ENCODE peak calls at places on chromosomes 13 and 19, in nine cellular contexts. G is hepatocyte; A is lower lobe of right lung; H is CD8-positive, alpha-beta memory T cell; N is PC-3; U is AG04450; Z is trophoblast cell; L is fibroblast of lung; D is esophagus squamous epithelium. F is an unnamed sample.

GRCh38 chr13:104314321-104314720 is 1248.1 kb upstream of the SLC10A2 start:
- DNase-seq in A (no peak), H (no peak), G (no peak), D (no peak), L (no peak), U (no peak), N (no peak), Z (no peak), F (no peak)

GRCh38 chr13:77952737-77953136 is 34.1 kb upstream of the EDNRB start:
- DNase-seq in U (no peak), D (no peak), A (no peak), H (no peak), Z (peak; percentile 42), N (no peak), L (no peak), G (no peak), F (no peak)

GRCh38 chr19:48918071-48918470 is 15.4 kb upstream of the DHDH start:
- DNase-seq in U (no peak), G (no peak), D (no peak), H (no peak), L (no peak), N (no peak), Z (no peak), A (no peak), F (no peak)

GRCh38 chr13:57630661-57631606 is 610 bp upstream of the PCDH17 start:
- DNase-seq in G (peak; percentile 35), D (no peak), A (no peak), Z (no peak), H (no peak), N (peak; percentile 14), U (no peak), L (peak; percentile 21), F (no peak)

GRCh38 chr13:59734393-59734792 is 429.3 kb downstream of the DIAPH3 start:
- DNase-seq in L (no peak), A (no peak), G (no peak), Z (no peak), H (no peak), D (no peak), U (no peak), N (no peak), F (no peak)

GRCh38 chr19:3358919-3359849 is 7.2 kb upstream of the NFIC start:
- DNase-seq in N (peak; percentile 42), D (no peak), H (peak; percentile 82), Z (no peak), A (peak; percentile 85), G (peak; percentile 62), U (no peak), L (peak; percentile 61), F (peak; percentile 65)

GRCh38 chr13:94232956-94233355 is 246.5 kb downstream of the DCT start:
- DNase-seq in U (no peak), A (no peak), G (no peak), Z (no peak), L (peak; percentile 33), N (no peak), D (no peak), H (no peak), F (no peak)

GRCh38 chr19:12777217-12778019 is 2.1 kb upstream of the HOOK2 start:
- DNase-seq in A (peak; percentile 86), Z (peak; percentile 73), H (peak; percentile 86), G (peak; percentile 91), U (no peak), L (peak; percentile 81), D (no peak), N (peak; percentile 89), F (peak; percentile 93)

GRCh38 chr13:100987993-100988392 is 313.4 kb upstream of the TMTC4 start:
- DNase-seq in Z (no peak), A (no peak), G (no peak), H (no peak), L (no peak), D (no peak), N (peak; percentile 27), U (peak; percentile 16), F (no peak)

GRCh38 chr19:45098521-45099464 is 5.8 kb downstream of the PPP1R37 start:
- DNase-seq in Z (no peak), A (no peak), G (no peak), H (no peak), U (no peak), N (no peak), D (no peak), L (peak; percentile 63), F (peak; percentile 55)

GRCh38 chr19:2087621-2088100 is 8.5 kb downstream of the MOB3A start:
- DNase-seq in A (no peak), H (peak; percentile 64), L (no peak), G (no peak), D (no peak), U (no peak), Z (peak; percentile 19), N (no peak), F (no peak)

GRCh38 chr19:45117666-45118065 is 24.7 kb downstream of the PPP1R37 start:
- DNase-seq in D (no peak), U (no peak), H (no peak), A (no peak), L (no peak), N (no peak), Z (no peak), G (no peak), F (no peak)

DNA sequence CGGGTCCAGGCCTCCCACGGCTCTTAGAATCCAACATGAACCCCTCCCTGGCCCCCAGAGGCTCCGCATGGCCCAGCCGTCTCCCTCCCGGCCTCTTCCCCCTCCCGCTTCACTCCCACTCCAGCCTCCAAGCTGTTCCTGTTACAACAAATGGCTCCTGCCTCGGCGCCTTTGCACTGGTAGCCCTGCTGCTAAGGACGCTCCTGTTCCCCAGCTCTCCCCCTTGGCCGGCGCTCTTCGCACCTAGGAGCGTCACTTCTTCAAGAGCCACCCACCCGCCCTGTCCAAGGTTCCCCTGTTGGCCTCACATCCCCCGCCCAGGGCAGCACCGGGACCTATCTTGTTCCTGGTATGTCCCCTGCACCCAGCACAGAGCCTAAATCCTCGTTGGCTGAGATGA is 9.4 kb downstream of the CCDC124 start:
- DNase-seq in N (no peak), U (no peak), A (no peak), L (no peak), H (no peak), D (no peak), G (no peak), Z (no peak), F (no peak)
- H3K4me3 ChIP-seq in N (no peak overlapping the region), U (no peak overlapping the region), A (no peak overlapping the region), L (no peak overlapping the region), H (no peak overlapping the region), D (no peak overlapping the region), G (no peak overlapping the region), Z (no peak overlapping the region), F (no peak overlapping the region)

DNA sequence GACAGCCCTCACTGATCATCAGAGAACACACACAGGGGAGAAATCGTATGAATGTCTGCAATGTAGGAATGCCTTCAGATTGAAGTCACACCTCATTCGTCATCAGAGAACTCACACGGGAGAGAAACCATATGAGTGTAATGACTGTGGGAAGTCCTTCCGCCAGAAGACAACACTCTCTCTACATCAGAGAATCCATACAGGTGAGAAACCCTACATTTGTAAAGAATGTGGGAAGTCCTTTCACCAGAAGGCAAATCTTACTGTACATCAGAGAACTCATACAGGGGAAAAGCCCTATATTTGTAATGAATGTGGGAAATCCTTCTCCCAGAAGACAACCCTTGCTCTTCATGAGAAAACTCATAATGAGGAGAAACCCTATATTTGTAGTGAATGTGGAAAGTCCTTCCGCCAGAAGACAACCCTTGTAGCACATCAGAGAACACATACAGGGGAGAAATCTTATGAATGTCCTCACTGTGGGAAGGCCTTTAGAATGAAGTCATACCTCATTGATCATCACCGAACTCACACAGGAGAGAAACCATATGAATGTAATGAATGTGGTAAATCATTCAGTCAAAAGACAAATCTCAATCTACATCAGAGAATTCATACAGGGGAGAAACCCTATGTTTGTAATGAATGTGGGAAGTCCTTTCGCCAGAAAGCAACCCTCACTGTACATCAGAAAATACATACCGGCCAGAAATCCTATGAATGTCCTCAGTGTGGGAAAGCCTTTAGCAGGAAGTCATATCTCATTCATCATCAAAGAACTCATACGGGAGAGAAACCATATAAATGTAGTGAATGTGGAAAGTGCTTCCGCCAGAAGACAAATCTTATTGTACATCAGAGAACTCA is 32.5 kb downstream of the ZNF567 start:
- DNase-seq in G (no peak), N (no peak), U (no peak), A (no peak), D (no peak), L (peak; percentile 21), H (no peak), Z (no peak), F (no peak)
- H3K9me3 ChIP-seq in G (peaks cover 79% of the 10 kb centered on the region), N (peaks cover 49% of the 10 kb centered on the region), U (peaks cover 51% of the 10 kb centered on the region), A (peaks cover 100% of the 10 kb centered on the region), D (peaks cover 97% of the 10 kb centered on the region), L (peaks cover 2% of the 10 kb centered on the region), H (peaks cover 64% of the 10 kb centered on the region), Z (peaks cover 15% of the 10 kb centered on the region), F (peaks cover 80% of the 10 kb centered on the region)

DNA sequence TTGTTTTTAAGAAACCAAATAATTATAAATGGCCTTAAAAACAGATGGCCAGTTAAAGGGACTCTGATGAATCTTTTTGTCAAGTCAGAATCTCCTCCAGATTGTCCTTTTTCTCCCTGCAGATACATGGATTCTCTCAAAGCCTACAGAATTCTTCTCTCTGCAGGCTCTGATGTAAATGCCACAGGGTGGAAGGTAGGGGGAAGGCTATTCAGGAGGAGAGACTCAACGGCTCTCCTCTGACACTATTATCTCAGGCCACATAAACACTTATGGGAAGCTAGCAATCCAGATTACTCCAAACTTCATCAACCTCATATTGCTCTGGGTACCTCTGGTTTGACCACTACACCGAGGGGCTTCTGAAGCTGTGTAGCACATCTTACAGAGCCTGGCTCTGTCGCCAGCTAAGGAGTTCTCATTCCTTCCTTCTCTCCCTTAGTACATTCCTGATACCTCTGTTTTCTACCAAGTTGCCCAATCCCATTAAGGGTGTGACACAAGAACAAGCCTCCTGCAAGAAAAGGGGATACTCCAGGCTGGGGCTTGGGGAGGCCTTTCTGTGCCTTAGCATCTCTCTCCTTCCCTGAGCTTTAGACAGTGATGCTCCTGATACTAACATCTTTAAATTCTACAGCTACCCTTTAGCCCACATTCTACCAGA is 14.9 kb downstream of the LCP1 start:
- DNase-seq in A (no peak), H (no peak), U (no peak), G (no peak), N (no peak), D (no peak), Z (no peak), L (no peak), F (no peak)
- H3K4me3 ChIP-seq in A (no peak overlapping the region), H (no peak overlapping the region), U (no peak overlapping the region), G (no peak overlapping the region), N (no peak overlapping the region), D (no peak overlapping the region), Z (no peak overlapping the region), L (no peak overlapping the region), F (no peak overlapping the region)

GRCh38 chr13:29131881-29132668 is 311.9 kb downstream of the MTUS2 start:
- DNase-seq in N (no peak), A (no peak), H (no peak), U (no peak), Z (no peak), G (no peak), L (no peak), D (no peak), F (no peak)
- H3K9me3 ChIP-seq in N (peaks cover 5% of the 10 kb centered on the region), A (no peaks in the 10 kb centered on the region), H (no peaks in the 10 kb centered on the region), U (peaks cover 33% of the 10 kb centered on the region), Z (no peaks in the 10 kb centered on the region), G (no peaks in the 10 kb centered on the region), L (no peaks in the 10 kb centered on the region), D (peaks cover 4% of the 10 kb centered on the region), F (no peaks in the 10 kb centered on the region)

F was measured in MG63.